ENCODE peak calls at places on chromosomes 11 and 22, in nine cellular contexts. J is astrocyte, K is NCI-H2081, B is fibroblast of pulmonary artery, V is AG10803, T is posterior cingulate gyrus, O is prostate gland, D is LoVo, A is choroid plexus epithelial cell. R is an unnamed sample.
A peak's percentile ranks its signal among the peaks of the same experiment; 100 is the strongest.

GRCh38 chr11:118915941-118916841 is 9.5 kb downstream of the BCL9L start:
- DNase-seq in K (no peak), O (no peak), B (no peak), D (no peak), A (no peak), J (no peak), V (no peak), T (no peak), R (no peak)

GRCh38 chr22:45163074-45163416 is 680 bp upstream of the NUP50 start:
- DNase-seq in K (peak; percentile 6), D (peak; percentile 31), A (peak; percentile 56), O (no peak), B (peak; percentile 48), T (no peak), V (peak; percentile 57), J (peak; percentile 39), R (no peak)

GRCh38 chr11:57515332-57516060 is at the start of gene SLC43A1:
- DNase-seq in D (peak; percentile 57), J (peak; percentile 39), B (peak; percentile 64), O (peak; percentile 35), A (peak; percentile 67), V (peak; percentile 50), T (peak; percentile 74), K (peak; percentile 40), R (peak; percentile 60)

GRCh38 chr11:5684627-5685362 is at the start of gene TRIM5:
- DNase-seq in K (no peak), D (peak; percentile 92), B (peak; percentile 98), O (peak; percentile 93), A (peak; percentile 99), T (no peak), J (peak; percentile 98), V (peak; percentile 97), R (peak; percentile 89)

GRCh38 chr11:29333993-29334780 is 682.6 kb downstream of the KCNA4 start:
- DNase-seq in D (peak; percentile 34), V (peak; percentile 74), T (no peak), K (peak; percentile 49), B (peak; percentile 80), A (peak; percentile 84), J (peak; percentile 63), O (no peak), R (no peak)

GRCh38 chr22:47452184-47452583 is 689.7 kb downstream of the TBC1D22A start:
- DNase-seq in D (peak; percentile 44), V (no peak), J (no peak), O (no peak), A (no peak), T (no peak), B (no peak), K (no peak), R (no peak)

GRCh38 chr11:82577246-82577645 is 156.4 kb downstream of the FAM181B start:
- DNase-seq in O (no peak), B (no peak), T (peak; percentile 28), A (no peak), K (peak; percentile 29), D (no peak), V (no peak), J (no peak), R (no peak)

GRCh38 chr11:58957922-58958321 is 18.6 kb downstream of the GLYATL1 start:
- DNase-seq in B (no peak), K (no peak), J (no peak), A (no peak), V (peak; percentile 2), O (no peak), T (no peak), D (no peak), R (peak; percentile 15)

GRCh38 chr22:46749682-46750529 is 11.9 kb upstream of the CERK start:
- DNase-seq in V (no peak), B (no peak), A (no peak), J (no peak), O (no peak), K (no peak), T (peak; percentile 21), D (no peak), R (peak; percentile 48)

GRCh38 chr11:101487775-101488174 is 96.0 kb downstream of the TRPC6 start:
- DNase-seq in A (no peak), D (no peak), J (no peak), K (no peak), B (peak; percentile 29), T (no peak), O (no peak), V (peak; percentile 93), R (no peak)

GRCh38 chr11:126647735-126648134 is 292.2 kb downstream of the ST3GAL4 start:
- DNase-seq in T (no peak), J (peak; percentile 88), D (peak; percentile 12), B (peak; percentile 49), A (peak; percentile 55), O (no peak), V (peak; percentile 83), K (no peak), R (no peak)

GRCh38 chr11:75639752-75640151 is 29.1 kb downstream of the MAP6 start:
- DNase-seq in D (no peak), T (peak; percentile 96), O (peak; percentile 13), B (peak; percentile 68), V (peak; percentile 65), J (peak; percentile 59), K (peak; percentile 96), A (peak; percentile 77), R (no peak)

GRCh38 chr22:36077261-36077660 is 48.6 kb upstream of the RBFOX2 start:
- DNase-seq in K (no peak), V (peak; percentile 58), J (no peak), B (no peak), O (no peak), A (no peak), T (no peak), D (no peak), R (no peak)

GRCh38 chr11:68338041-68338800 is 25.8 kb downstream of the LRP5 start:
- DNase-seq in V (peak; percentile 71), J (peak; percentile 67), K (no peak), O (no peak), B (no peak), D (no peak), T (no peak), A (peak; percentile 48), R (no peak)

GRCh38 chr11:134293119-134294113 is 17.2 kb downstream of the GLB1L3 start:
- DNase-seq in A (no peak), D (no peak), K (no peak), T (no peak), B (no peak), J (no peak), O (no peak), V (no peak), R (no peak)

GRCh38 chr11:113546757-113547507 is 71.7 kb upstream of the DRD2 start:
- DNase-seq in J (peak; percentile 96), A (peak; percentile 42), T (no peak), D (no peak), V (peak; percentile 40), B (peak; percentile 51), O (no peak), K (no peak), R (no peak)

GRCh38 chr11:130068986-130069683 is 559 bp upstream of the APLP2 start:
- DNase-seq in V (peak; percentile 95), T (peak; percentile 86), A (peak; percentile 72), D (peak; percentile 74), K (peak; percentile 85), J (peak; percentile 73), B (peak; percentile 93), O (peak; percentile 71), R (peak; percentile 61)

GRCh38 chr22:46180370-46181137 is 30.2 kb downstream of the PPARA start:
- DNase-seq in B (peak; percentile 8), T (no peak), J (no peak), O (no peak), D (no peak), V (no peak), A (peak; percentile 29), K (no peak), R (no peak)

GRCh38 chr22:19568337-19569311 is 44.4 kb upstream of the CLDN5 start:
- DNase-seq in T (no peak), K (peak; percentile 12), D (peak; percentile 53), J (peak; percentile 80), V (peak; percentile 94), O (no peak), A (peak; percentile 95), B (peak; percentile 91), R (no peak)

GRCh38 chr11:61599968-61600710 is 19.3 kb upstream of the SYT7 start:
- DNase-seq in V (no peak), D (no peak), T (peak; percentile 92), J (no peak), O (no peak), K (no peak), A (no peak), B (no peak), R (no peak)

GRCh38 chr11:9071694-9072093 is 19.7 kb downstream of the SCUBE2 start:
- DNase-seq in A (no peak), T (no peak), J (no peak), V (no peak), B (no peak), O (no peak), D (no peak), K (no peak), R (no peak)

GRCh38 chr11:131370901-131371790 is 731 bp downstream of the NTM start:
- DNase-seq in A (no peak), B (no peak), O (no peak), D (no peak), V (no peak), T (no peak), J (no peak), K (no peak), R (no peak)

GRCh38 chr11:59611570-59612565 is 3.7 kb downstream of the OSBP start:
- DNase-seq in K (peak; percentile 68), T (no peak), O (peak; percentile 9), D (peak; percentile 47), A (no peak), V (peak; percentile 49), J (peak; percentile 26), B (no peak), R (no peak)

GRCh38 chr11:110598725-110599124 is 113.5 kb downstream of the ARHGAP20 start:
- DNase-seq in V (no peak), J (no peak), A (no peak), O (no peak), D (no peak), T (no peak), K (no peak), B (no peak), R (no peak)

GRCh38 chr11:14499178-14499559 is 442 bp downstream of the COPB1 start:
- DNase-seq in J (no peak), A (peak; percentile 22), V (peak; percentile 9), K (peak; percentile 14), T (no peak), B (peak; percentile 14), O (peak; percentile 21), D (peak; percentile 16), R (peak; percentile 55)

GRCh38 chr11:121829159-121829643 is 286.8 kb downstream of the BLID start:
- DNase-seq in K (no peak), D (peak; percentile 19), B (peak; percentile 97), O (no peak), A (peak; percentile 99), V (peak; percentile 100), J (peak; percentile 100), T (no peak), R (no peak)

GRCh38 chr11:35619030-35619753 is 932 bp downstream of the FJX1 start:
- DNase-seq in V (peak; percentile 49), K (peak; percentile 81), T (peak; percentile 76), A (peak; percentile 42), D (no peak), B (peak; percentile 43), O (no peak), J (peak; percentile 44), R (peak; percentile 28)